ENCODE peak calls at places on chromosomes 16 and 17, in four cellular contexts. One of them, this sample, is unnamed.

GRCh38 chr16:2468725-2469398 is 2.2 kb upstream of the NTN3 start:
- DNase-seq in HCT116: no peak
- DNase-seq in H9: no peak
- DNase-seq in ovary: no peak
- DNase-seq in this sample: peak; percentile 65

GRCh38 chr17:74780443-74781238 is 4.5 kb upstream of the NAT9 start:
- DNase-seq in HCT116: peak; percentile 61
- DNase-seq in H9: peak; percentile 78
- DNase-seq in ovary: no peak
- DNase-seq in this sample: peak; percentile 55

GRCh38 chr17:2955931-2956582 is 107.3 kb downstream of the OR1D5 start:
- DNase-seq in HCT116: no peak
- DNase-seq in ovary: no peak
- DNase-seq in H9: no peak
- DNase-seq in this sample: no peak

GRCh38 chr17:37312137-37312923 is 63.5 kb upstream of the C17orf78 start:
- DNase-seq in ovary: no peak
- DNase-seq in H9: no peak
- DNase-seq in HCT116: no peak
- DNase-seq in this sample: no peak

GRCh38 chr16:19709381-19710136 is 8.5 kb downstream of the KNOP1 start:
- DNase-seq in ovary: no peak
- DNase-seq in H9: no peak
- DNase-seq in HCT116: no peak
- DNase-seq in this sample: no peak

GRCh38 chr16:10923146-10923649 is 19.1 kb downstream of the DEXI start:
- DNase-seq in H9: no peak
- DNase-seq in HCT116: no peak
- DNase-seq in ovary: no peak
- DNase-seq in this sample: no peak

GRCh38 chr16:48918520-48919258 is 308.7 kb upstream of the N4BP1 start:
- DNase-seq in HCT116: peak; percentile 33
- DNase-seq in ovary: no peak
- DNase-seq in H9: no peak
- DNase-seq in this sample: no peak

GRCh38 chr16:53517851-53518250 is 14.8 kb upstream of the AKTIP start:
- DNase-seq in H9: no peak
- DNase-seq in ovary: no peak
- DNase-seq in HCT116: no peak
- DNase-seq in this sample: no peak

GRCh38 chr16:66007717-66008116 is 358.8 kb upstream of the CDH5 start:
- DNase-seq in H9: no peak
- DNase-seq in ovary: no peak
- DNase-seq in HCT116: no peak
- DNase-seq in this sample: no peak

GRCh38 chr16:82094942-82095540 is 60.0 kb downstream of the HSD17B2 start:
- DNase-seq in H9: peak; percentile 28
- DNase-seq in ovary: no peak
- DNase-seq in HCT116: no peak
- DNase-seq in this sample: no peak

GRCh38 chr17:67200727-67201301 is 44.2 kb downstream of the HELZ start:
- DNase-seq in ovary: no peak
- DNase-seq in HCT116: peak; percentile 18
- DNase-seq in H9: no peak
- DNase-seq in this sample: peak; percentile 38

GRCh38 chr17:36089888-36090836 is at the start of gene CCL3:
- DNase-seq in H9: no peak
- DNase-seq in ovary: no peak
- DNase-seq in HCT116: no peak
- DNase-seq in this sample: no peak

GRCh38 chr17:77098884-77099545 is 41.8 kb upstream of the SEC14L1 start:
- DNase-seq in ovary: peak; percentile 51
- DNase-seq in H9: no peak
- DNase-seq in HCT116: no peak
- DNase-seq in this sample: peak; percentile 67

GRCh38 chr16:27080870-27081269 is 14.1 kb downstream of the C16orf82 start:
- DNase-seq in H9: peak; percentile 72
- DNase-seq in HCT116: peak; percentile 29
- DNase-seq in ovary: no peak
- DNase-seq in this sample: peak; percentile 17

GRCh38 chr16:3578610-3579551 is 1.7 kb upstream of the NLRC3 start:
- DNase-seq in HCT116: no peak
- DNase-seq in ovary: no peak
- DNase-seq in H9: no peak
- DNase-seq in this sample: no peak

GRCh38 chr16:87416826-87417471 is 24.8 kb downstream of the MAP1LC3B start:
- DNase-seq in H9: no peak
- DNase-seq in ovary: no peak
- DNase-seq in HCT116: no peak
- DNase-seq in this sample: peak; percentile 58

GRCh38 chr17:77373298-77374169 is 232.8 kb downstream of the SEC14L1 start:
- DNase-seq in HCT116: no peak
- DNase-seq in ovary: peak; percentile 69
- DNase-seq in H9: peak; percentile 67
- DNase-seq in this sample: peak; percentile 74

GRCh38 chr16:50841081-50841886 is 99.4 kb downstream of the CYLD start:
- DNase-seq in HCT116: no peak
- DNase-seq in H9: peak; percentile 54
- DNase-seq in ovary: no peak
- DNase-seq in this sample: no peak

GRCh38 chr17:39404542-39405378 is 3.3 kb upstream of the FBXL20 start:
- DNase-seq in ovary: no peak
- DNase-seq in H9: no peak
- DNase-seq in HCT116: no peak
- DNase-seq in this sample: peak; percentile 1

GRCh38 chr16:75550211-75550662 is 5.8 kb downstream of the TMEM231 start:
- DNase-seq in HCT116: no peak
- DNase-seq in ovary: no peak
- DNase-seq in H9: peak; percentile 82
- DNase-seq in this sample: peak; percentile 61

GRCh38 chr17:74414510-74414909 is 17.4 kb upstream of the GPRC5C start:
- DNase-seq in H9: no peak
- DNase-seq in ovary: no peak
- DNase-seq in HCT116: no peak
- DNase-seq in this sample: no peak

GRCh38 chr16:80682435-80683070 is 121.8 kb downstream of the CDYL2 start:
- DNase-seq in HCT116: no peak
- DNase-seq in ovary: no peak
- DNase-seq in H9: no peak
- DNase-seq in this sample: no peak

GRCh38 chr17:5184284-5184683 is 7.4 kb downstream of the ZNF594 start:
- DNase-seq in HCT116: no peak
- DNase-seq in ovary: no peak
- DNase-seq in H9: no peak
- DNase-seq in this sample: no peak
- H3K9me3 ChIP-seq in HCT116: peaks cover 55% of the 10 kb centered on the region
- H3K9me3 ChIP-seq in ovary: peaks cover 53% of the 10 kb centered on the region
- H3K9me3 ChIP-seq in H9: peaks cover 95% of the 10 kb centered on the region
- H3K9me3 ChIP-seq in this sample: peaks cover 95% of the 10 kb centered on the region

DNA sequence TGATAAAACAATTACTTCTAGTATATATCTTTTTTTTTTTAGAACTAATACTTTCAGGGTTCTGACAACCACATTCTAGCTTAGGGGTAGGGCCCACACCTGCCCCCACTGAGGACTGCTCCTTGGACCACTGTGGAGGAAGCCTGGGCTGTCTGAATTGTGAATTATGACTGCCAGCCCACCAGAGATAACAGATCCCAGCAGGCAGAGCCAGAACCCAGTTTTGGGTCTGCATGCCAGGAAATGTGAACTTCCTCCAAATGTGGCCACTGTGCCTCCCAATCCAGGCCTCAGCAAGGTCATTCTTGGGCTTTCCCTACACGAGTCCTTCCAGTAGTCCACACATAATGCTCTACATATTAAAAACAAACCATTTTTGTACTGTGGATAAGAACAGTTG is 15.9 kb downstream of the VEZF1 start:
- DNase-seq in HCT116: no peak
- DNase-seq in H9: no peak
- DNase-seq in ovary: no peak
- DNase-seq in this sample: no peak
- H3K27me3 ChIP-seq in HCT116: no peaks in the 10 kb centered on the region
- H3K27me3 ChIP-seq in H9: no peaks in the 10 kb centered on the region
- H3K27me3 ChIP-seq in ovary: no peaks in the 10 kb centered on the region
- H3K27me3 ChIP-seq in this sample: no peaks in the 10 kb centered on the region

GRCh38 chr17:26818736-26819135 is 475.2 kb upstream of the WSB1 start:
- DNase-seq in H9: no peak
- DNase-seq in ovary: no peak
- DNase-seq in HCT116: peak; percentile 10
- DNase-seq in this sample: no peak
- H3K9me3 ChIP-seq in H9: peaks cover 100% of the 10 kb centered on the region
- H3K9me3 ChIP-seq in ovary: peaks cover 4% of the 10 kb centered on the region
- H3K9me3 ChIP-seq in HCT116: peaks cover 91% of the 10 kb centered on the region
- H3K9me3 ChIP-seq in this sample: peaks cover 86% of the 10 kb centered on the region

GRCh38 chr16:86289907-86290306 is 220.4 kb upstream of the FOXF1 start:
- DNase-seq in HCT116: no peak
- DNase-seq in H9: no peak
- DNase-seq in ovary: no peak
- DNase-seq in this sample: no peak

GRCh38 chr16:86292171-86292775 is 218.1 kb upstream of the FOXF1 start:
- DNase-seq in ovary: no peak
- DNase-seq in H9: no peak
- DNase-seq in HCT116: no peak
- DNase-seq in this sample: no peak

GRCh38 chr16:86292942-86293341 is 217.4 kb upstream of the FOXF1 start:
- DNase-seq in ovary: no peak
- DNase-seq in HCT116: no peak
- DNase-seq in H9: no peak
- DNase-seq in this sample: no peak

GRCh38 chr16:86289304-86289703 is 221.0 kb upstream of the FOXF1 start:
- DNase-seq in HCT116: no peak
- DNase-seq in H9: no peak
- DNase-seq in ovary: no peak
- DNase-seq in this sample: no peak

DNA sequence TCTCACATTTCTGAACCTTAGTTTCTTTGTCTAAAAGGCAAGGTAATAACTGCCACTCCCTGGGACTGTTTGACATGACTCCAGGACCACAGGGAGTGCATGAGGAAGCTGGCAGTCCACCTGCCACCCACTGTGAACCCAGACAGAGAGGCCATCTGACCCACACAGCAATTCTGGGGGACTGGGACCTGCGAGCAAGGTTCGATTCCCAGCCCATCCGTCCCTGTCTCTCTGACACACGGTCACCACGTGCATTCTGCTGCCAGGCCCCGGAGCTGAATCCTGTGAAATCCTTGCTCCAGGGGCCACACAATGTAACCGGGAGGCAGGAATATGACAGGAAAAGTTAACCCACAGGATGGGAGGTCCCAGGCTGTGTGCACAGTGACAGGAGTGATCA is 218.8 kb upstream of the FOXF1 start:
- DNase-seq in ovary: no peak
- DNase-seq in H9: no peak
- DNase-seq in HCT116: no peak
- DNase-seq in this sample: no peak
- H3K27me3 ChIP-seq in ovary: no peaks in the 10 kb centered on the region
- H3K27me3 ChIP-seq in H9: peaks cover 33% of the 10 kb centered on the region
- H3K27me3 ChIP-seq in HCT116: peaks cover 73% of the 10 kb centered on the region
- H3K27me3 ChIP-seq in this sample: peaks cover 100% of the 10 kb centered on the region